ENCODE peak calls at places on chromosomes 4 and X, in seven cellular contexts. D is body of pancreas; F is effector memory CD4-positive, alpha-beta T cell; I is brain microvascular endothelial cell; O is mesendoderm; V is aorta; M is Peyer's patch. N is an unnamed sample.

GRCh38 chrX:29617276-29617675 is 598.1 kb upstream of the MAGEB2 start:
- DNase-seq in O (no peak), V (no peak), D (no peak), M (no peak), F (no peak), I (peak), N (no peak)

GRCh38 chr4:42845586-42845985 is 46.9 kb upstream of the GRXCR1 start:
- DNase-seq in I (no peak), D (no peak), M (no peak), F (no peak), O (no peak), V (no peak), N (no peak)

GRCh38 chr4:6282247-6282646 is 12.6 kb downstream of the WFS1 start:
- DNase-seq in F (no peak), M (no peak), V (no peak), D (no peak), O (no peak), I (no peak), N (no peak)

GRCh38 chr4:18318682-18319410 is 297.3 kb upstream of the LCORL start:
- DNase-seq in O (no peak), I (peak), D (peak), V (no peak), M (no peak), F (no peak), N (no peak)

GRCh38 chrX:15674514-15674898 is 9.9 kb upstream of the CLTRN start:
- DNase-seq in O (no peak), D (peak), V (peak), M (peak), I (peak), F (peak), N (no peak)

GRCh38 chr4:182845618-182846017 is 71.6 kb downstream of the DCTD start:
- DNase-seq in M (no peak), O (no peak), F (no peak), I (no peak), D (no peak), V (no peak), N (no peak)

GRCh38 chrX:115560211-115560977 is 580 bp upstream of the PLS3 start:
- DNase-seq in D (peak), F (no peak), V (no peak), I (peak), M (no peak), O (peak), N (no peak)

GRCh38 chr4:155999743-156000142 is 46.1 kb upstream of the CTSO start:
- DNase-seq in I (peak), V (no peak), D (no peak), M (no peak), O (peak), F (no peak), N (no peak)

GRCh38 chr4:182338059-182338458 is 94.9 kb downstream of the TENM3 start:
- DNase-seq in M (no peak), F (no peak), D (no peak), I (peak), V (no peak), O (no peak), N (no peak)

GRCh38 chrX:148634591-148634990 is 134.2 kb downstream of the AFF2 start:
- DNase-seq in F (no peak), D (no peak), V (no peak), O (no peak), I (no peak), M (no peak), N (no peak)

GRCh38 chr4:26023191-26023972 is 109.4 kb downstream of the SMIM20 start:
- DNase-seq in M (no peak), O (no peak), F (no peak), V (no peak), I (no peak), D (no peak), N (no peak)

GRCh38 chr4:25650271-25650670 is 5.4 kb upstream of the SLC34A2 start:
- DNase-seq in F (no peak), O (no peak), M (no peak), D (no peak), I (no peak), V (no peak), N (no peak)

GRCh38 chrX:115058276-115058675 is 40.9 kb upstream of the IL13RA2 start:
- DNase-seq in F (no peak), M (no peak), V (no peak), I (peak), O (no peak), D (peak), N (no peak)

GRCh38 chr4:167100120-167100519 is 134.2 kb downstream of the SPOCK3 start:
- DNase-seq in V (no peak), I (peak), D (no peak), O (peak), M (no peak), F (no peak), N (no peak)

GRCh38 chrX:129520151-129520550 is 3.1 kb downstream of the SMARCA1 start:
- DNase-seq in V (no peak), F (no peak), M (no peak), D (no peak), O (no peak), I (no peak), N (no peak)

GRCh38 chrX:67543818-67544217 is at the start of gene AR:
- DNase-seq in D (peak), V (peak), F (no peak), M (peak), I (peak), O (peak), N (no peak)

GRCh38 chr4:15778191-15778741 is at the start of gene CD38:
- DNase-seq in O (peak), V (peak), F (no peak), D (peak), M (no peak), I (peak), N (peak)

GRCh38 chr4:16029886-16030285 is 53.9 kb downstream of the PROM1 start:
- DNase-seq in M (no peak), D (no peak), O (peak), I (no peak), V (no peak), F (no peak), N (no peak)

GRCh38 chr4:113293673-113294072 is 244.2 kb downstream of the ANK2 start:
- DNase-seq in I (no peak), V (no peak), M (no peak), O (peak), D (no peak), F (no peak), N (no peak)

GRCh38 chr4:85039526-85039925 is 73.0 kb upstream of the WDFY3 start:
- DNase-seq in O (no peak), I (peak), V (no peak), M (no peak), F (no peak), D (no peak), N (no peak)

GRCh38 chrX:110146521-110146920 is 143.6 kb downstream of the TMEM164 start:
- DNase-seq in O (peak), M (no peak), V (no peak), I (peak), D (peak), F (no peak), N (peak)

GRCh38 chr4:81850701-81851100 is 379.0 kb upstream of the RASGEF1B start:
- DNase-seq in F (no peak), I (no peak), O (no peak), D (no peak), M (no peak), V (no peak), N (no peak)

GRCh38 chr4:38100474-38101255 is 140.5 kb downstream of the PTTG2 start:
- DNase-seq in I (no peak), O (no peak), V (no peak), D (no peak), F (no peak), M (no peak), N (no peak)

GRCh38 chrX:43969504-43970501 is 3.4 kb downstream of the NDP start:
- DNase-seq in I (peak), F (no peak), O (no peak), V (no peak), D (no peak), M (no peak), N (no peak)

GRCh38 chrX:275967-276587 is 5.1 kb upstream of the PLCXD1 start:
- DNase-seq in V (peak), O (peak), D (peak), I (no peak), F (peak), M (peak), N (no peak)

GRCh38 chr4:48445704-48446103 is 37.4 kb upstream of the SLC10A4 start:
- DNase-seq in M (no peak), F (no peak), I (no peak), V (no peak), D (no peak), O (no peak), N (no peak)

GRCh38 chr4:154506253-154506652 is 14.7 kb upstream of the DCHS2 start:
- DNase-seq in I (peak), O (peak), F (no peak), D (no peak), V (no peak), M (no peak), N (no peak)

GRCh38 chr4:11817088-11817487 is 388.4 kb upstream of the HS3ST1 start:
- DNase-seq in V (no peak), F (no peak), I (no peak), M (no peak), O (no peak), D (no peak), N (no peak)

GRCh38 chr4:11529625-11530201 is 101.0 kb upstream of the HS3ST1 start:
- DNase-seq in M (no peak), I (peak), O (no peak), V (no peak), F (no peak), D (no peak), N (no peak)

GRCh38 chr4:73922766-73923630 is 53.8 kb downstream of the CXCL1 start:
- DNase-seq in D (no peak), M (no peak), F (no peak), V (no peak), I (peak), O (no peak), N (no peak)

GRCh38 chr4:182478475-182478874 is 235.3 kb downstream of the TENM3 start:
- DNase-seq in F (no peak), M (no peak), O (peak), D (no peak), V (no peak), I (peak), N (no peak)

GRCh38 chrX:68299923-68300322 is 133.4 kb downstream of the OPHN1 start:
- DNase-seq in I (no peak), V (no peak), M (no peak), D (no peak), F (no peak), O (no peak), N (no peak)

GRCh38 chr4:113355550-113356371 is 306.3 kb downstream of the ANK2 start:
- DNase-seq in O (peak), V (peak), F (peak), M (no peak), D (peak), I (peak), N (peak)

GRCh38 chrX:9765072-9765736 is 443 bp downstream of the GPR143 start:
- DNase-seq in M (no peak), D (no peak), O (peak), F (no peak), V (no peak), I (no peak), N (no peak)
- H3K4me3 ChIP-seq in M (no peak), D (no peak), O (peak), F (no peak), V (no peak), I (peak), N (no peak)

GRCh38 chrX:103536071-103536470 is 16.8 kb upstream of the RAB40A start:
- DNase-seq in M (no peak), D (no peak), O (no peak), I (no peak), V (no peak), F (no peak), N (no peak)
- H3K4me3 ChIP-seq in M (no peak), D (no peak), O (no peak), I (no peak), V (no peak), F (no peak), N (no peak)

GRCh38 chr4:68906238-68907137 is 45.1 kb downstream of the UGT2A3 start:
- DNase-seq in D (peak), I (no peak), M (no peak), F (no peak), O (peak), V (no peak), N (no peak)
- H3K4me3 ChIP-seq in D (no peak), I (peak), M (peak), F (no peak), O (no peak), V (no peak), N (no peak)

GRCh38 chr4:2413821-2414610 is 4.4 kb downstream of the ZFYVE28 start:
- DNase-seq in I (no peak), M (peak), F (peak), O (peak), V (no peak), D (no peak), N (no peak)
- H3K4me3 ChIP-seq in I (no peak), M (peak), F (peak), O (no peak), V (no peak), D (no peak), N (peak)

GRCh38 chr4:137768881-137769280 is 236.6 kb upstream of the PCDH18 start:
- DNase-seq in I (no peak), M (no peak), V (no peak), D (no peak), F (no peak), O (no peak), N (no peak)

GRCh38 chr4:137768196-137768595 is 235.9 kb upstream of the PCDH18 start:
- DNase-seq in O (no peak), I (no peak), M (no peak), D (no peak), V (no peak), F (no peak), N (no peak)
- H3K4me3 ChIP-seq in O (no peak), I (no peak), M (no peak), D (no peak), V (no peak), F (no peak), N (no peak)

GRCh38 chrX:47638816-47639215 is 9.1 kb upstream of the CFP start:
- DNase-seq in I (no peak), V (no peak), O (no peak), D (no peak), F (no peak), M (no peak), N (no peak)

GRCh38 chrX:47632664-47633063 is 2.9 kb upstream of the CFP start:
- DNase-seq in I (no peak), D (peak), V (no peak), M (no peak), O (no peak), F (no peak), N (no peak)

GRCh38 chrX:47634871-47635575 is 5.3 kb upstream of the CFP start:
- DNase-seq in I (no peak), O (no peak), D (no peak), F (no peak), M (no peak), V (no peak), N (no peak)

GRCh38 chrX:47633671-47634590 is 4.2 kb upstream of the CFP start:
- DNase-seq in I (no peak), V (no peak), D (peak), O (no peak), M (no peak), F (no peak), N (no peak)

GRCh38 chrX:47637546-47638195 is 7.9 kb upstream of the CFP start:
- DNase-seq in M (no peak), V (peak), O (peak), F (no peak), D (peak), I (no peak), N (no peak)
- H3K4me3 ChIP-seq in M (no peak), V (no peak), O (no peak), F (peak), D (no peak), I (peak), N (no peak)

GRCh38 chr4:170497729-170498128 is 408.0 kb upstream of the AADAT start:
- DNase-seq in F (no peak), M (no peak), V (no peak), O (no peak), I (no peak), D (no peak), N (no peak)
- H3K4me3 ChIP-seq in F (no peak), M (no peak), V (peak), O (no peak), I (no peak), D (no peak), N (no peak)

GRCh38 chr4:52712991-52713275 is 38.3 kb downstream of the ERVMER34-1 start:
- DNase-seq in O (no peak), D (no peak), M (no peak), F (no peak), V (no peak), I (no peak), N (no peak)

GRCh38 chr4:52713456-52713937 is 37.7 kb downstream of the ERVMER34-1 start:
- DNase-seq in F (no peak), O (peak), V (no peak), I (no peak), M (no peak), D (no peak), N (no peak)

GRCh38 chr4:52715914-52716313 is 35.3 kb downstream of the ERVMER34-1 start:
- DNase-seq in V (no peak), F (no peak), D (no peak), M (no peak), O (no peak), I (no peak), N (no peak)

GRCh38 chr4:52715255-52715897 is 35.8 kb downstream of the ERVMER34-1 start:
- DNase-seq in F (no peak), M (no peak), V (no peak), D (no peak), I (no peak), O (no peak), N (no peak)

GRCh38 chr4:52714597-52715254 is 36.5 kb downstream of the ERVMER34-1 start:
- DNase-seq in D (no peak), V (no peak), M (no peak), O (peak), I (no peak), F (no peak), N (no peak)
- H3K4me3 ChIP-seq in D (no peak), V (no peak), M (no peak), O (no peak), I (peak), F (no peak), N (no peak)

GRCh38 chr4:40563401-40563800 is 66.3 kb downstream of the RBM47 start:
- DNase-seq in I (no peak), O (peak), F (no peak), M (no peak), V (no peak), D (no peak), N (no peak)

GRCh38 chr4:40562681-40563080 is 67.0 kb downstream of the RBM47 start:
- DNase-seq in I (no peak), O (peak), V (no peak), M (no peak), D (no peak), F (no peak), N (no peak)

GRCh38 chr4:40564004-40564403 is 65.7 kb downstream of the RBM47 start:
- DNase-seq in O (no peak), D (peak), F (no peak), V (peak), I (no peak), M (no peak), N (no peak)

GRCh38 chr4:40559585-40560465 is 69.8 kb downstream of the RBM47 start:
- DNase-seq in O (no peak), V (no peak), F (no peak), D (peak), M (no peak), I (no peak), N (no peak)

GRCh38 chr4:40562208-40562607 is 67.5 kb downstream of the RBM47 start:
- DNase-seq in V (no peak), O (no peak), I (no peak), D (no peak), M (no peak), F (no peak), N (no peak)
- H3K4me3 ChIP-seq in V (no peak), O (no peak), I (no peak), D (no peak), M (no peak), F (no peak), N (no peak)

N was measured in DND-41.